ENCODE peak calls at places on chromosomes 6 and 20, in nine cellular contexts. D is suprapubic skin, B is mucosa of descending colon, J is cardiac muscle cell, W is activated B cell treated with CpG ODN at 0.5 μM for 24 hours, M is AG09319, R is heart left ventricle, K is cardiac fibroblast, O is adrenal gland. Q is an unnamed sample.

GRCh38 chr20:45021626-45022025 is 55.3 kb downstream of the STK4 start:
- DNase-seq in D (no peak), B (no peak), J (no peak), W (no peak), M (no peak), R (no peak), K (no peak), O (no peak), Q (no peak)

GRCh38 chr20:13068336-13068735 is 59.6 kb downstream of the SPTLC3 start:
- DNase-seq in D (no peak), B (no peak), J (no peak), W (no peak), M (no peak), R (no peak), K (no peak), O (no peak), Q (no peak)

GRCh38 chr20:49186535-49187329 is 1.4 kb downstream of the STAU1 start:
- DNase-seq in D (no peak), B (peak; percentile 58), J (peak; percentile 68), W (no peak), M (no peak), R (peak; percentile 51), K (peak; percentile 66), O (peak; percentile 68), Q (no peak)

GRCh38 chr6:85866758-85867401 is 224.2 kb upstream of the SYNCRIP start:
- DNase-seq in D (no peak), B (no peak), J (no peak), W (no peak), M (no peak), R (no peak), K (no peak), O (no peak), Q (no peak)

GRCh38 chr6:163620670-163621330 is 206.3 kb downstream of the QKI start:
- DNase-seq in D (no peak), B (no peak), J (no peak), W (no peak), M (no peak), R (no peak), K (no peak), O (no peak), Q (no peak)

GRCh38 chr6:38136547-38136946 is 317.0 kb downstream of the ZFAND3 start:
- DNase-seq in D (no peak), B (no peak), J (no peak), W (no peak), M (no peak), R (no peak), K (no peak), O (no peak), Q (no peak)

GRCh38 chr20:2302369-2302768 is 6.6 kb downstream of the TGM3 start:
- DNase-seq in D (no peak), B (no peak), J (no peak), W (no peak), M (no peak), R (no peak), K (no peak), O (no peak), Q (no peak)

GRCh38 chr6:127102299-127102698 is 16.2 kb upstream of the RSPO3 start:
- DNase-seq in D (no peak), B (no peak), J (no peak), W (no peak), M (peak; percentile 22), R (no peak), K (peak; percentile 70), O (no peak), Q (no peak)

GRCh38 chr20:59938696-59939051 is 1.4 kb downstream of the PPP1R3D start:
- DNase-seq in D (no peak), B (no peak), J (no peak), W (no peak), M (no peak), R (peak; percentile 53), K (peak; percentile 12), O (peak; percentile 59), Q (no peak)

GRCh38 chr6:44257753-44258324 is 511 bp upstream of the SLC35B2 start:
- DNase-seq in D (no peak), B (no peak), J (no peak), W (no peak), M (no peak), R (no peak), K (no peak), O (no peak), Q (no peak)

GRCh38 chr20:2978519-2978918 is 64.9 kb upstream of the GNRH2 start:
- DNase-seq in D (no peak), B (no peak), J (no peak), W (no peak), M (no peak), R (no peak), K (no peak), O (no peak), Q (no peak)

GRCh38 chr20:37758332-37758731 is 64.5 kb downstream of the CTNNBL1 start:
- DNase-seq in D (no peak), B (no peak), J (no peak), W (no peak), M (no peak), R (no peak), K (no peak), O (no peak), Q (no peak)
- TF ChIP-seq CTCF in D (no peak), B (peak; percentile 8), J (peak; percentile 16), W (no peak), M (no peak), R (no peak), K (no peak), O (no peak), Q (peak; percentile 52)

GRCh38 chr6:10421508-10422281 is 6.8 kb upstream of the TFAP2A start:
- DNase-seq in D (no peak), B (no peak), J (no peak), W (no peak), M (no peak), R (no peak), K (no peak), O (no peak), Q (no peak)

GRCh38 chr6:10422282-10423034 is 7.6 kb upstream of the TFAP2A start:
- DNase-seq in D (no peak), B (no peak), J (no peak), W (no peak), M (no peak), R (no peak), K (no peak), O (no peak), Q (no peak)

GRCh38 chr6:10418862-10419748 is 4.2 kb upstream of the TFAP2A start:
- DNase-seq in D (no peak), B (peak; percentile 60), J (no peak), W (no peak), M (no peak), R (no peak), K (no peak), O (no peak), Q (no peak)

GRCh38 chr6:10419749-10420545 is 5.1 kb upstream of the TFAP2A start:
- DNase-seq in D (no peak), B (no peak), J (no peak), W (no peak), M (no peak), R (no peak), K (no peak), O (no peak), Q (no peak)

GRCh38 chr6:10420546-10421507 is 6.0 kb upstream of the TFAP2A start:
- DNase-seq in D (no peak), B (no peak), J (peak; percentile 63), W (no peak), M (no peak), R (no peak), K (no peak), O (no peak), Q (no peak)
- TF ChIP-seq CTCF in D (no peak), B (no peak), J (no peak), W (no peak), M (no peak), R (no peak), K (no peak), O (no peak), Q (peak; percentile 65)

DNA sequence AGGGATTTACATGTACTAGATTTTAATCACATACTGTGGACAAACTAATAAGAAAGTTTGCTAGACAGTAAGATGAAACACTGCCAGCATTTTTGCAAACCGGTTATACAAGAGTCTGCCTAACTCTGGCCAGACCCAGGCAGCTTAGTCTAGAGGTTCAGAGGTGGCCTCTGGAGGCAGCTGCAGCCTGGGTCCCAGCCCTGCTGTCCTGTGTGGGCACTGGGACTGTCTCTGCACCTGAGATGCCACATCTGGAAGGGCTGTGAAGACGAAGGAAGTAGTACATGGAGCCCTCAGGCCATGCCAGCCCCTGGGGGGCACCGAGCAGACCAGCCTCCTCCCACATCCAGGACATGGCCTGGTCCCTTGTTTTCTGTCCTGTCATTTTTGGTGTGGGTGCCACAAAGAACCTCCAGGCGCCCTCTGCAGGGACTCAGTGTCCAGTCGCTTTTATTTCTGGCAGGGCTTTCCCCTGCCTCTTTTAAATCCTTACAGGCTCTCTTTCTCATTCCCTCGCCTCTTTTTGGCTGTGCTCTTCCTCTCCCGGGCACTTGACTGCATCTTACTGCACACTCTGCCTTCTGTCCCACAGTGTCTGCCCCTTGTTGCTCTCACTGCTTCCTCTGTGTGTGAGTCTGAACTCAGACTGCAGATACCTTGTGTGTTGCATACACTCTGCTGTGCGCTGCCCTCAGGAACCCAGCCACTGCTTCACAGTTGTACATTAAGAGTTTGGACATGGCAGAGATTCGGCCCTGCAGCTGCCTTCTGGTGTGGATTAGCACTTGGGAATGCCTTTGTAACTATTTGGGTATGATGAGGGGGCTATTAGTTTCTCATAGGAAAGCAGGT is 216.7 kb downstream of the ZDHHC14 start:
- DNase-seq in D (no peak), B (no peak), J (peak; percentile 46), W (no peak), M (no peak), R (peak; percentile 44), K (peak; percentile 57), O (peak; percentile 36), Q (no peak)
- TF ChIP-seq CTCF in D (peak; percentile 19), B (peak; percentile 7), J (peak; percentile 63), W (no peak), M (peak; percentile 63), R (peak; percentile 67), K (peak; percentile 66), O (peak; percentile 63), Q (peak; percentile 67)

GRCh38 chr6:70667711-70668498 is at the start of gene SMAP1:
- DNase-seq in D (peak; percentile 91), B (peak; percentile 97), J (peak; percentile 92), W (peak; percentile 94), M (peak; percentile 77), R (peak; percentile 97), K (peak; percentile 95), O (peak; percentile 95), Q (peak; percentile 96)
- TF ChIP-seq CTCF in D (no peak), B (no peak), J (no peak), W (no peak), M (no peak), R (peak; percentile 12), K (no peak), O (no peak), Q (peak; percentile 63)

GRCh38 chr6:42226251-42227143 is 8.8 kb upstream of the MRPS10 start:
- DNase-seq in D (no peak), B (peak; percentile 71), J (no peak), W (no peak), M (no peak), R (no peak), K (peak; percentile 36), O (no peak), Q (no peak)
- TF ChIP-seq CTCF in D (no peak), B (no peak), J (no peak), W (no peak), M (no peak), R (no peak), K (no peak), O (no peak), Q (no peak)